ENCODE peak calls at places on chromosomes 4 and X, in four cellular contexts. M, L, A and I are unnamed samples.

GRCh38 chr4:2714071-2714770 is 41.9 kb downstream of the TNIP2 start:
- DNase-seq in M (no peak), L (no peak), A (no peak), I (peak)

GRCh38 chr4:2408401-2408958 is 10.0 kb downstream of the ZFYVE28 start:
- DNase-seq in M (peak), L (no peak), A (no peak), I (no peak)

GRCh38 chrX:119757646-119757978 is 776 bp upstream of the SOWAHD start:
- DNase-seq in M (no peak), L (no peak), A (no peak), I (no peak)

GRCh38 chr4:30717208-30718020 is 2.8 kb upstream of the PCDH7 start:
- DNase-seq in M (peak), L (no peak), A (peak), I (peak)

GRCh38 chr4:70667710-70668535 is 1.6 kb upstream of the JCHAIN start:
- DNase-seq in M (no peak), L (no peak), A (no peak), I (no peak)

GRCh38 chrX:47562615-47563243 is 1.7 kb downstream of the ARAF start:
- DNase-seq in M (no peak), L (no peak), A (peak), I (no peak)

GRCh38 chr4:77052352-77052751 is 23.4 kb downstream of the CCNI start:
- DNase-seq in M (peak), L (no peak), A (peak), I (peak)

GRCh38 chr4:24158031-24158430 is 268.2 kb upstream of the PPARGC1A start:
- DNase-seq in M (no peak), L (no peak), A (no peak), I (no peak)

GRCh38 chr4:174314770-174315169 is 31.1 kb downstream of the CEP44 start:
- DNase-seq in M (no peak), L (no peak), A (no peak), I (peak)

GRCh38 chr4:33400504-33400903 is 2680.3 kb downstream of the PCDH7 start:
- DNase-seq in M (no peak), L (no peak), A (no peak), I (no peak)

GRCh38 chr4:187158003-187158402 is 434.3 kb upstream of the FAT1 start:
- DNase-seq in M (no peak), L (no peak), A (no peak), I (no peak)

GRCh38 chr4:184824776-184825393 is 883 bp downstream of the ACSL1 start:
- DNase-seq in M (no peak), L (no peak), A (peak), I (no peak)

GRCh38 chr4:142278171-142278570 is 567.9 kb downstream of the INPP4B start:
- DNase-seq in M (no peak), L (no peak), A (no peak), I (peak)

GRCh38 chr4:150782921-150783320 is 201.0 kb downstream of the MAB21L2 start:
- DNase-seq in M (no peak), L (no peak), A (no peak), I (no peak)

GRCh38 chr4:93416337-93417102 is 412.0 kb upstream of the ATOH1 start:
- DNase-seq in M (no peak), L (no peak), A (no peak), I (no peak)

GRCh38 chr4:85488416-85488815 is 13.5 kb downstream of the ARHGAP24 start:
- DNase-seq in M (no peak), L (no peak), A (no peak), I (no peak)

GRCh38 chr4:56909083-56909981 is 1.6 kb downstream of the REST start:
- DNase-seq in M (peak), L (no peak), A (peak), I (peak)

GRCh38 chr4:83074086-83074704 is 39.2 kb downstream of the COPS4 start:
- DNase-seq in M (no peak), L (peak), A (peak), I (peak)

GRCh38 chr4:130568746-130569145 is 1472.8 kb downstream of the C4orf33 start:
- DNase-seq in M (no peak), L (no peak), A (no peak), I (no peak)

GRCh38 chr4:19133315-19133714 is 1111.8 kb upstream of the LCORL start:
- DNase-seq in M (no peak), L (no peak), A (no peak), I (no peak)

GRCh38 chr4:2923678-2924173 is 39.5 kb downstream of the NOP14 start:
- DNase-seq in M (no peak), L (no peak), A (no peak), I (no peak)

GRCh38 chr4:187444061-187444460 is 551.5 kb upstream of the ZFP42 start:
- DNase-seq in M (no peak), L (no peak), A (no peak), I (peak)

GRCh38 chrX:115547448-115547847 is 13.5 kb upstream of the PLS3 start:
- DNase-seq in M (no peak), L (no peak), A (no peak), I (no peak)

GRCh38 chrX:72128881-72129280 is 2.8 kb downstream of the RTL5 start:
- DNase-seq in M (peak), L (no peak), A (peak), I (no peak)

GRCh38 chr4:129429566-129430339 is 333.8 kb downstream of the C4orf33 start:
- DNase-seq in M (no peak), L (no peak), A (no peak), I (no peak)

GRCh38 chr4:54784188-54784671 is 126.5 kb downstream of the KIT start:
- DNase-seq in M (no peak), L (peak), A (no peak), I (peak)

GRCh38 chr4:123505077-123505456 is 108.5 kb downstream of the SPRY1 start:
- DNase-seq in M (no peak), L (no peak), A (no peak), I (no peak)

GRCh38 chr4:14110407-14110806 is 482.9 kb upstream of the BOD1L1 start:
- DNase-seq in M (no peak), L (peak), A (no peak), I (peak)

GRCh38 chr4:183349673-183350072 is 27.4 kb upstream of the CLDN24 start:
- DNase-seq in M (no peak), L (no peak), A (no peak), I (peak)

GRCh38 chr4:25654031-25654970 is 1.4 kb upstream of the SLC34A2 start:
- DNase-seq in M (peak), L (no peak), A (no peak), I (no peak)

GRCh38 chr4:159283697-159284492 is 181.0 kb downstream of the RAPGEF2 start:
- DNase-seq in M (no peak), L (peak), A (no peak), I (peak)

GRCh38 chr4:80178964-80179363 is 18.3 kb upstream of the PRDM8 start:
- DNase-seq in M (no peak), L (no peak), A (no peak), I (no peak)